ENCODE peak calls at places on chromosome 5, in four cellular contexts. One of them, this sample, is unnamed.

GRCh38 chr5:58358436-58358835 is 101.5 kb downstream of the PLK2 start:
- DNase-seq in HCT116: no peak
- DNase-seq in HepG2: no peak
- DNase-seq in Panc1: no peak
- DNase-seq in this sample: no peak

GRCh38 chr5:395921-396714 is 46.9 kb upstream of the EXOC3 start:
- DNase-seq in HCT116: no peak
- DNase-seq in HepG2: no peak
- DNase-seq in Panc1: no peak
- DNase-seq in this sample: no peak

GRCh38 chr5:33565304-33565703 is 124.5 kb downstream of the TARS1 start:
- DNase-seq in HCT116: no peak
- DNase-seq in HepG2: no peak
- DNase-seq in Panc1: no peak
- DNase-seq in this sample: no peak

GRCh38 chr5:41817625-41818301 is 52.5 kb downstream of the OXCT1 start:
- DNase-seq in HCT116: no peak
- DNase-seq in HepG2: no peak
- DNase-seq in Panc1: no peak
- DNase-seq in this sample: no peak

GRCh38 chr5:145540375-145540774 is 294.8 kb downstream of the PRELID2 start:
- DNase-seq in HCT116: no peak
- DNase-seq in HepG2: no peak
- DNase-seq in Panc1: no peak
- DNase-seq in this sample: no peak

GRCh38 chr5:78542321-78542840 is 106.2 kb downstream of the LHFPL2 start:
- DNase-seq in HCT116: no peak
- DNase-seq in HepG2: no peak
- DNase-seq in Panc1: no peak
- DNase-seq in this sample: no peak

GRCh38 chr5:58024151-58024550 is 435.7 kb downstream of the PLK2 start:
- DNase-seq in HCT116: no peak
- DNase-seq in HepG2: no peak
- DNase-seq in Panc1: no peak
- DNase-seq in this sample: no peak

GRCh38 chr5:145941096-145941676 is 4.8 kb downstream of the SH3RF2 start:
- DNase-seq in HCT116: no peak
- DNase-seq in HepG2: no peak
- DNase-seq in Panc1: no peak
- DNase-seq in this sample: no peak

GRCh38 chr5:163571755-163572154 is 66.3 kb downstream of the MAT2B start:
- DNase-seq in HCT116: no peak
- DNase-seq in HepG2: no peak
- DNase-seq in Panc1: no peak
- DNase-seq in this sample: no peak

GRCh38 chr5:1568201-1568979 is 44.6 kb upstream of the LPCAT1 start:
- DNase-seq in HCT116: no peak
- DNase-seq in HepG2: peak
- DNase-seq in Panc1: no peak
- DNase-seq in this sample: no peak

GRCh38 chr5:74576941-74577456 is 63.5 kb downstream of the ENC1 start:
- DNase-seq in HCT116: no peak
- DNase-seq in HepG2: no peak
- DNase-seq in Panc1: no peak
- DNase-seq in this sample: no peak

GRCh38 chr5:9033524-9033923 is 512.4 kb downstream of the SEMA5A start:
- DNase-seq in HCT116: no peak
- DNase-seq in HepG2: no peak
- DNase-seq in Panc1: no peak
- DNase-seq in this sample: no peak

GRCh38 chr5:102971693-102972293 is 148.1 kb downstream of the GIN1 start:
- DNase-seq in HCT116: peak
- DNase-seq in HepG2: peak
- DNase-seq in Panc1: no peak
- DNase-seq in this sample: no peak

GRCh38 chr5:6540111-6540830 is 91.6 kb downstream of the UBE2QL1 start:
- DNase-seq in HCT116: no peak
- DNase-seq in HepG2: no peak
- DNase-seq in Panc1: no peak
- DNase-seq in this sample: no peak

GRCh38 chr5:179553875-179554274 is 3.5 kb downstream of the RUFY1 start:
- DNase-seq in HCT116: no peak
- DNase-seq in HepG2: peak
- DNase-seq in Panc1: no peak
- DNase-seq in this sample: no peak

GRCh38 chr5:2750758-2751464 is 566 bp downstream of the IRX2 start:
- DNase-seq in HCT116: no peak
- DNase-seq in HepG2: no peak
- DNase-seq in Panc1: no peak
- DNase-seq in this sample: no peak

GRCh38 chr5:123947797-123948196 is 435.8 kb downstream of the CSNK1G3 start:
- DNase-seq in HCT116: no peak
- DNase-seq in HepG2: no peak
- DNase-seq in Panc1: no peak
- DNase-seq in this sample: no peak

DNA sequence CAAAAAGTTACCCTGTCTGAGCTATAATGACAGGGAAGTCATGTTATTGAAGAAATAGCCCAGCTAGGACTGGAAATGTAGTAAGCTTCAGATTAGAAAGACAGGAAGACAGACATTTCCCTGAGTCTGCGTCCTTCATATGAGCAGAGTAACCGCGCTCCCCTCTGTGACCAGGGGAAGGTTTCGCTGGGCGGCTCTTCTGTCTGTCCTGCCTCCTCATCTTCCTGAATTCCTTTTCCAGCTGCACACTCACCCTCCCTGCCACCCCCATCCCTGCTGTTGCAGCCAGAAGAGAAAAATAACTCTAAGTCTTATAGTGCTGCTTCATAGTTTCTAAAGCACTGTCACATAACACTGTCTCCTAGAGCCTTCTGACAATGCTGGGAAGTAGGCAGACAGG is 8.6 kb downstream of the SPARC start:
- DNase-seq in HCT116: no peak
- DNase-seq in HepG2: no peak
- DNase-seq in Panc1: no peak
- DNase-seq in this sample: no peak
- TF ChIP-seq TCF7L2 in HCT116: no peak
- TF ChIP-seq TCF7L2 in HepG2: no peak
- TF ChIP-seq TCF7L2 in Panc1: no peak
- TF ChIP-seq TCF7L2 in this sample: no peak

GRCh38 chr5:150428106-150428876 is 15.6 kb upstream of the CD74 start:
- DNase-seq in HCT116: no peak
- DNase-seq in HepG2: peak
- DNase-seq in Panc1: no peak
- DNase-seq in this sample: peak
- TF ChIP-seq TCF7L2 in HCT116: no peak
- TF ChIP-seq TCF7L2 in HepG2: no peak
- TF ChIP-seq TCF7L2 in Panc1: no peak
- TF ChIP-seq TCF7L2 in this sample: no peak

GRCh38 chr5:65440456-65440855 is 41.3 kb downstream of the ADAMTS6 start:
- DNase-seq in HCT116: no peak
- DNase-seq in HepG2: no peak
- DNase-seq in Panc1: no peak
- DNase-seq in this sample: no peak
- TF ChIP-seq TCF7L2 in HCT116: no peak
- TF ChIP-seq TCF7L2 in HepG2: no peak
- TF ChIP-seq TCF7L2 in Panc1: no peak
- TF ChIP-seq TCF7L2 in this sample: no peak

DNA sequence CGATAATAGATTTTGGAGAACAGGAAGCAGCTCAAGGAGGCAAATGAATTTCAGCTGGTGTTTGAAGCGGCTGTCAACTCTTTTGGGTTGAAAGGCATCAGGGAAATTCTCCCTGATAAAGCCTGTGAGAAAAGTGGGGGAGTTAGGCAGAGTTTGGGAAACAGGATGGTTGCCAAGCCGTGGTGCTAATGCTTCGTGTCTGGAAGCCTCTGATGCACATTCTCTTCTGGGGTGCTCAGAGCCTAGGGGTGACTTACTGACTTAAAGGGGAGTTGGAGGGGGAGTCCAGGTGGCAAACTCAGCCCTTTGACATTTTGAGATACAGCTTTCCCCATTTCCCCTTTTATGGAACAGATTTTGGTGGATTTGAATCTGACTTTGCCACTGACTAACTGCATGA is 202.5 kb upstream of the CLINT1 start:
- DNase-seq in HCT116: no peak
- DNase-seq in HepG2: no peak
- DNase-seq in Panc1: no peak
- DNase-seq in this sample: no peak
- TF ChIP-seq TCF7L2 in HCT116: no peak
- TF ChIP-seq TCF7L2 in HepG2: no peak
- TF ChIP-seq TCF7L2 in Panc1: no peak
- TF ChIP-seq TCF7L2 in this sample: no peak

DNA sequence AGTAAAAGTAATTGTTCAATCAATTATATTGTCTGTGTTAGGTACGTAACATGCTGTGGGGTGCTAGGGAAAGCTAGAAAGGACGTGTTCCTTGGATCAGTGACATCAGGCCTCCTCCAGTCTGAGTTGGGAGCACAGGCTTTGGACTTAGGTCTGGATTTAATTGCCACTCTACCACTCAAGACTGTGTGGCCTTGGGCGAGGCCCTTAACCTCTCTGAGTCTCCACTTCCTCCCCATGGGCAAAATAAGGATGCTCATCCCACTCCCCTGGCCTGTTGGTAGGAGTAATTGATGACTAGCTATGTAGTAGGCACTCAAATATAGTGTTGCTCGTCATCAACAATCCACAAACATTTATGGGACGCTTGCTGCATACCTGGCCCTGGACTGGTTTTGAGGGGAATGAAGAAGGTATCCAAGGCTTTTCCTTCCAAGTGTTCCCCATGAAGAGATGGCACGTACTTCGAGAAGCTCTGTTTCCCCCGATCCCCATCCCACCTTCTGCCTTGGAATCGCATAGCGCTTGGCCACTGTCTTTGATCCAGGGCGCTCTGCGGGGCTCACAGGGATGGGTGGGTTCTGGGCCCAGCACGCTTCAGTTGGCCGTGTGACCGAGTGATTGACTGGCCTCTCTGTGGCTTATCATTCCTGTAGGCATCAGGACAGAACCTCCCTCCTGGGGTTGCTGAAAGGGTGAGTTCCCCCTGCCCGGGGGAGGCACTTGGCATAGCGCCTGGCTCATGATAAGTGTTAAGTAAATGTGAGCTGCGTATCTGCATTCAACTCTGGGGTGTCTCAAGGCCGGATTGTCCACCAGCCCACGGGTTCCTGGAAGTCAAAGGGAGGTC is 8.1 kb downstream of the FGF18 start:
- DNase-seq in HCT116: no peak
- DNase-seq in HepG2: no peak
- DNase-seq in Panc1: no peak
- DNase-seq in this sample: no peak
- TF ChIP-seq TCF7L2 in HCT116: no peak
- TF ChIP-seq TCF7L2 in HepG2: no peak
- TF ChIP-seq TCF7L2 in Panc1: no peak
- TF ChIP-seq TCF7L2 in this sample: no peak

GRCh38 chr5:142767925-142768324 is 2.3 kb upstream of the ARHGAP26 start:
- DNase-seq in HCT116: no peak
- DNase-seq in HepG2: no peak
- DNase-seq in Panc1: no peak
- DNase-seq in this sample: no peak

GRCh38 chr5:142763701-142764100 is 6.5 kb upstream of the ARHGAP26 start:
- DNase-seq in HCT116: no peak
- DNase-seq in HepG2: no peak
- DNase-seq in Panc1: no peak
- DNase-seq in this sample: no peak

GRCh38 chr5:142769793-142770649 is at the start of gene ARHGAP26:
- DNase-seq in HCT116: peak
- DNase-seq in HepG2: peak
- DNase-seq in Panc1: no peak
- DNase-seq in this sample: peak

GRCh38 chr5:142769251-142769792 is 855 bp upstream of the ARHGAP26 start:
- DNase-seq in HCT116: no peak
- DNase-seq in HepG2: no peak
- DNase-seq in Panc1: no peak
- DNase-seq in this sample: no peak

GRCh38 chr5:142767178-142767577 is 3.0 kb upstream of the ARHGAP26 start:
- DNase-seq in HCT116: no peak
- DNase-seq in HepG2: no peak
- DNase-seq in Panc1: no peak
- DNase-seq in this sample: no peak
- TF ChIP-seq TCF7L2 in HCT116: no peak
- TF ChIP-seq TCF7L2 in HepG2: no peak
- TF ChIP-seq TCF7L2 in Panc1: no peak
- TF ChIP-seq TCF7L2 in this sample: no peak

GRCh38 chr5:132257131-132258101 is at the start of gene PDLIM4:
- DNase-seq in HCT116: no peak
- DNase-seq in HepG2: no peak
- DNase-seq in Panc1: no peak
- DNase-seq in this sample: peak

GRCh38 chr5:132260051-132260450 is 2.6 kb downstream of the PDLIM4 start:
- DNase-seq in HCT116: no peak
- DNase-seq in HepG2: no peak
- DNase-seq in Panc1: no peak
- DNase-seq in this sample: no peak

GRCh38 chr5:132256783-132257130 is 739 bp upstream of the PDLIM4 start:
- DNase-seq in HCT116: no peak
- DNase-seq in HepG2: no peak
- DNase-seq in Panc1: no peak
- DNase-seq in this sample: no peak

GRCh38 chr5:132259061-132259851 is 1.8 kb downstream of the PDLIM4 start:
- DNase-seq in HCT116: no peak
- DNase-seq in HepG2: no peak
- DNase-seq in Panc1: no peak
- DNase-seq in this sample: peak

DNA sequence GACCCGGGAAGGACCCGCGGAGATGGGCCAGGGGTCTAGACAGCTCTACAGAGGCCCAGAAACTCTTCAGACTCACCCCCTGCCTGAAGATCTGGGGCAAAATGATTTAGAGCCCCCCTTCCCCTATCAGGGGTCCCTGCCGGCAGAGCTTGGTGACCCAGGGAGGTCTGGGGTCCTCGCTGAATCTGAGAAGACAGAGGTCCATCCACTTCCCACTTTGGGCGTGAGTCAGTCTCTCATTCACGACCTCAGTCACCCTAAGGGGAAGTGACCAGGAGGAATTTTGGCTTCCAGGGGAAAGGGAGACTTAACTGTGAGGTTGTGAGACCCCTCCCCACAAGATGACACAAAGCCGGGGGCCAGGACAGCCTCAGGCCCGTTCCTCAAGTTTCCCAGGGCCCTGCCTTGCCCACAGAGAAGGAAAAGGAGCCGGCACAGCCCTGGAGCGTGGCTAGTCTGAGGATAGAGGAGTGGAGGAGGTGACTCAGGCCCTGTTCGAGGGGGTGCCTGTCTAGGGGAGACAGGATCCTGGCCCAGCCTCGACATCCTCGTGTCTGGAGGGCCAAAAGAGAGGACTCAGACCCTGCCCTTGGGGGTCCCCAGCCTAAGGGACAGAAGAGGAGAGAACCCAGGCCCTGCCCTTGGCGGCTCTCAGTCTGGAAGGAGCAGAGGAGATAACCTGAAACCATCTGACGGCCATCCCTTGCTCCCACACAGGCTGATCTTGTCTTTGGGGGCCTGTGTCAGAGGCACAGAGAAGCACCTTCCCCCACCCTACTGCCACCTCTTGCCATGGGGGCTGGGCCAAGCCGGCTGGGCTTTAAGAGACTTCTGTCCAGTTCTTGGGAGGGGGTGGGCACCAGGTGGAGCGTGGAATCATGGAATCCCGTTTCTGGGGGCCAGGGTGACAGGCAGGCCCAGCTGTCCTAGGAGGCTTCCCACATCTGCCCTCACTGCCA is 885 bp downstream of the PDLIM4 start:
- DNase-seq in HCT116: no peak
- DNase-seq in HepG2: no peak
- DNase-seq in Panc1: no peak
- DNase-seq in this sample: peak
- TF ChIP-seq TCF7L2 in HCT116: no peak
- TF ChIP-seq TCF7L2 in HepG2: no peak
- TF ChIP-seq TCF7L2 in Panc1: no peak
- TF ChIP-seq TCF7L2 in this sample: no peak

GRCh38 chr5:142235050-142235797 is 89.6 kb downstream of the SPRY4 start:
- DNase-seq in HCT116: no peak
- DNase-seq in HepG2: no peak
- DNase-seq in Panc1: no peak
- DNase-seq in this sample: no peak
- TF ChIP-seq TCF7L2 in HCT116: no peak
- TF ChIP-seq TCF7L2 in HepG2: no peak
- TF ChIP-seq TCF7L2 in Panc1: no peak
- TF ChIP-seq TCF7L2 in this sample: no peak